ENCODE peak calls at places on chromosome 10, in seven cellular contexts. B is memory B cell, N is IMR-90, O is natural killer cell, D is mucosa of descending colon, C is T-cell, U is Right ventricle myocardium superior. M is an unnamed sample.

GRCh38 chr10:63064706-63065105 is 68.4 kb upstream of the NRBF2 start:
- ATAC-seq in B (no peak), N (no peak), O (no peak), D (no peak), C (no peak), U (no peak), M (no peak)

GRCh38 chr10:80437227-80437626 is 16.9 kb upstream of the TSPAN14 start:
- ATAC-seq in B (no peak), N (no peak), O (no peak), D (no peak), C (no peak), U (no peak), M (peak)

GRCh38 chr10:86664370-86665217 is 3.7 kb upstream of the LDB3 start:
- ATAC-seq in B (no peak), N (peak), O (no peak), D (peak), C (no peak), U (peak), M (no peak)

GRCh38 chr10:94088926-94089381 is 95.2 kb downstream of the PLCE1 start:
- ATAC-seq in B (no peak), N (peak), O (no peak), D (no peak), C (no peak), U (peak), M (peak)

GRCh38 chr10:120052964-120053363 is 160.4 kb downstream of the SEC23IP start:
- ATAC-seq in B (no peak), N (no peak), O (no peak), D (peak), C (no peak), U (no peak), M (no peak)

GRCh38 chr10:75061709-75062108 is 49.7 kb upstream of the SAMD8 start:
- ATAC-seq in B (no peak), N (no peak), O (no peak), D (no peak), C (no peak), U (no peak), M (no peak)

GRCh38 chr10:17084989-17085725 is 44.5 kb downstream of the CUBN start:
- ATAC-seq in B (no peak), N (no peak), O (no peak), D (no peak), C (no peak), U (no peak), M (no peak)

GRCh38 chr10:116719712-116720111 is 22.7 kb downstream of the HSPA12A start:
- ATAC-seq in B (no peak), N (no peak), O (no peak), D (no peak), C (no peak), U (no peak), M (no peak)

GRCh38 chr10:775245-776075 is 86.0 kb upstream of the DIP2C start:
- ATAC-seq in B (no peak), N (peak), O (no peak), D (no peak), C (no peak), U (no peak), M (peak)

GRCh38 chr10:12828736-12829135 is 172.8 kb downstream of the CCDC3 start:
- ATAC-seq in B (no peak), N (no peak), O (no peak), D (no peak), C (no peak), U (no peak), M (no peak)

GRCh38 chr10:45235823-45236222 is 79.6 kb downstream of the OR13A1 start:
- ATAC-seq in B (no peak), N (peak), O (no peak), D (peak), C (no peak), U (no peak), M (peak)

GRCh38 chr10:93566435-93567276 is at the start of gene FFAR4:
- ATAC-seq in B (no peak), N (no peak), O (no peak), D (peak), C (no peak), U (peak), M (no peak)

GRCh38 chr10:118481871-118482270 is 113.6 kb downstream of the PRLHR start:
- ATAC-seq in B (no peak), N (no peak), O (no peak), D (peak), C (no peak), U (no peak), M (no peak)

GRCh38 chr10:7264313-7264741 is 146.5 kb downstream of the SFMBT2 start:
- ATAC-seq in B (no peak), N (no peak), O (no peak), D (no peak), C (no peak), U (no peak), M (peak)

GRCh38 chr10:73310475-73310874 is 48.2 kb downstream of the CFAP70 start:
- ATAC-seq in B (no peak), N (no peak), O (no peak), D (no peak), C (no peak), U (no peak), M (no peak)

GRCh38 chr10:95201736-95202135 is 7.7 kb downstream of the ACSM6 start:
- ATAC-seq in B (no peak), N (peak), O (no peak), D (no peak), C (no peak), U (no peak), M (peak)

GRCh38 chr10:14732146-14732545 is 42.6 kb downstream of the FAM107B start:
- ATAC-seq in B (no peak), N (no peak), O (no peak), D (no peak), C (no peak), U (no peak), M (no peak)

GRCh38 chr10:89440262-89440661 is 25.9 kb downstream of the IFIT5 start:
- ATAC-seq in B (no peak), N (no peak), O (no peak), D (peak), C (no peak), U (peak), M (no peak)

GRCh38 chr10:130463876-130464360 is 327.7 kb downstream of the GLRX3 start:
- ATAC-seq in B (no peak), N (no peak), O (no peak), D (no peak), C (no peak), U (no peak), M (no peak)

GRCh38 chr10:63241898-63242297 is 108.8 kb downstream of the NRBF2 start:
- ATAC-seq in B (peak), N (no peak), O (no peak), D (no peak), C (peak), U (no peak), M (no peak)

GRCh38 chr10:17578603-17579002 is 38.6 kb downstream of the HACD1 start:
- ATAC-seq in B (no peak), N (no peak), O (no peak), D (no peak), C (no peak), U (no peak), M (no peak)

GRCh38 chr10:28014651-28015050 is 15.8 kb upstream of the ODAD2 start:
- ATAC-seq in B (no peak), N (no peak), O (no peak), D (no peak), C (no peak), U (no peak), M (no peak)

GRCh38 chr10:95530021-95530420 is 31.1 kb downstream of the SORBS1 start:
- ATAC-seq in B (no peak), N (no peak), O (no peak), D (peak), C (no peak), U (no peak), M (no peak)

GRCh38 chr10:110358869-110359629 is 54.3 kb upstream of the SMNDC1 start:
- ATAC-seq in B (no peak), N (no peak), O (no peak), D (no peak), C (no peak), U (peak), M (peak)